ENCODE peak calls at places on chromosomes 13 and 19, in eight cellular contexts. One of them, this sample, is unnamed.

GRCh38 chr13:38875186-38875875 is 115.3 kb downstream of the STOML3 start:
- DNase-seq in HFF-Myc: no peak
- DNase-seq in psoas muscle: no peak
- DNase-seq in AG04450: no peak
- DNase-seq in Peyer's patch: no peak
- DNase-seq in AG10803: no peak
- DNase-seq in dorsolateral prefrontal cortex: no peak
- DNase-seq in neural progenitor cell: no peak
- DNase-seq in this sample: no peak

GRCh38 chr19:31516756-31517155 is 167.5 kb upstream of the TSHZ3 start:
- DNase-seq in HFF-Myc: no peak
- DNase-seq in AG10803: no peak
- DNase-seq in psoas muscle: no peak
- DNase-seq in dorsolateral prefrontal cortex: no peak
- DNase-seq in AG04450: no peak
- DNase-seq in Peyer's patch: no peak
- DNase-seq in neural progenitor cell: no peak
- DNase-seq in this sample: no peak

GRCh38 chr13:31781064-31781463 is 41.7 kb downstream of the RXFP2 start:
- DNase-seq in neural progenitor cell: no peak
- DNase-seq in AG04450: no peak
- DNase-seq in psoas muscle: no peak
- DNase-seq in AG10803: peak; percentile 39
- DNase-seq in Peyer's patch: no peak
- DNase-seq in dorsolateral prefrontal cortex: no peak
- DNase-seq in HFF-Myc: no peak
- DNase-seq in this sample: no peak

GRCh38 chr13:54206601-54207000 is 1178.0 kb downstream of the OLFM4 start:
- DNase-seq in neural progenitor cell: no peak
- DNase-seq in HFF-Myc: no peak
- DNase-seq in psoas muscle: no peak
- DNase-seq in dorsolateral prefrontal cortex: no peak
- DNase-seq in AG10803: no peak
- DNase-seq in AG04450: no peak
- DNase-seq in Peyer's patch: no peak
- DNase-seq in this sample: no peak

GRCh38 chr13:46211116-46211515 is 612 bp upstream of the LRRC63 start:
- DNase-seq in AG10803: no peak
- DNase-seq in dorsolateral prefrontal cortex: no peak
- DNase-seq in neural progenitor cell: no peak
- DNase-seq in AG04450: no peak
- DNase-seq in psoas muscle: no peak
- DNase-seq in Peyer's patch: no peak
- DNase-seq in HFF-Myc: no peak
- DNase-seq in this sample: no peak

GRCh38 chr19:38742296-38742695 is 2.0 kb downstream of the CAPN12 start:
- DNase-seq in neural progenitor cell: no peak
- DNase-seq in Peyer's patch: no peak
- DNase-seq in AG10803: no peak
- DNase-seq in HFF-Myc: no peak
- DNase-seq in psoas muscle: no peak
- DNase-seq in dorsolateral prefrontal cortex: no peak
- DNase-seq in AG04450: no peak
- DNase-seq in this sample: no peak

GRCh38 chr19:43738780-43739211 is 16.0 kb downstream of the SMG9 start:
- DNase-seq in neural progenitor cell: no peak
- DNase-seq in AG10803: no peak
- DNase-seq in Peyer's patch: no peak
- DNase-seq in HFF-Myc: no peak
- DNase-seq in psoas muscle: no peak
- DNase-seq in AG04450: no peak
- DNase-seq in dorsolateral prefrontal cortex: no peak
- DNase-seq in this sample: no peak

GRCh38 chr19:47848871-47849473 is 10.1 kb upstream of the TPRX2 start:
- DNase-seq in neural progenitor cell: peak; percentile 96
- DNase-seq in AG10803: peak; percentile 4
- DNase-seq in dorsolateral prefrontal cortex: no peak
- DNase-seq in psoas muscle: no peak
- DNase-seq in HFF-Myc: no peak
- DNase-seq in Peyer's patch: peak; percentile 19
- DNase-seq in AG04450: no peak
- DNase-seq in this sample: peak; percentile 29

GRCh38 chr13:98206946-98207345 is 29.9 kb upstream of the RNF113B start:
- DNase-seq in AG04450: peak; percentile 89
- DNase-seq in neural progenitor cell: no peak
- DNase-seq in psoas muscle: no peak
- DNase-seq in AG10803: peak; percentile 99
- DNase-seq in Peyer's patch: no peak
- DNase-seq in HFF-Myc: no peak
- DNase-seq in dorsolateral prefrontal cortex: no peak
- DNase-seq in this sample: peak; percentile 94

GRCh38 chr13:66207610-66208009 is 1022.5 kb downstream of the PCDH9 start:
- DNase-seq in psoas muscle: no peak
- DNase-seq in HFF-Myc: no peak
- DNase-seq in dorsolateral prefrontal cortex: no peak
- DNase-seq in AG10803: no peak
- DNase-seq in Peyer's patch: no peak
- DNase-seq in neural progenitor cell: no peak
- DNase-seq in AG04450: no peak
- DNase-seq in this sample: no peak

GRCh38 chr19:8585894-8586750 is 8.9 kb upstream of the MYO1F start:
- DNase-seq in dorsolateral prefrontal cortex: peak; percentile 13
- DNase-seq in psoas muscle: no peak
- DNase-seq in neural progenitor cell: peak; percentile 90
- DNase-seq in AG10803: peak; percentile 22
- DNase-seq in Peyer's patch: peak; percentile 54
- DNase-seq in AG04450: no peak
- DNase-seq in HFF-Myc: no peak
- DNase-seq in this sample: peak; percentile 52

GRCh38 chr19:55940306-55940705 is 7.3 kb upstream of the NLRP8 start:
- DNase-seq in neural progenitor cell: no peak
- DNase-seq in psoas muscle: no peak
- DNase-seq in HFF-Myc: no peak
- DNase-seq in AG04450: no peak
- DNase-seq in Peyer's patch: no peak
- DNase-seq in dorsolateral prefrontal cortex: no peak
- DNase-seq in AG10803: no peak
- DNase-seq in this sample: no peak

GRCh38 chr13:108213946-108214345 is 1.4 kb downstream of the LIG4 start:
- DNase-seq in dorsolateral prefrontal cortex: no peak
- DNase-seq in AG10803: no peak
- DNase-seq in neural progenitor cell: peak; percentile 13
- DNase-seq in AG04450: no peak
- DNase-seq in Peyer's patch: no peak
- DNase-seq in psoas muscle: no peak
- DNase-seq in HFF-Myc: no peak
- DNase-seq in this sample: no peak

GRCh38 chr13:46721054-46721453 is 75.9 kb downstream of the ESD start:
- DNase-seq in AG04450: peak; percentile 16
- DNase-seq in HFF-Myc: peak; percentile 5
- DNase-seq in neural progenitor cell: peak; percentile 62
- DNase-seq in Peyer's patch: peak; percentile 37
- DNase-seq in AG10803: peak; percentile 45
- DNase-seq in psoas muscle: no peak
- DNase-seq in dorsolateral prefrontal cortex: peak; percentile 66
- DNase-seq in this sample: peak; percentile 73

GRCh38 chr13:89393758-89394157 is 1722.6 kb downstream of the SLITRK5 start:
- DNase-seq in dorsolateral prefrontal cortex: no peak
- DNase-seq in Peyer's patch: no peak
- DNase-seq in AG04450: no peak
- DNase-seq in psoas muscle: no peak
- DNase-seq in AG10803: no peak
- DNase-seq in HFF-Myc: no peak
- DNase-seq in neural progenitor cell: no peak
- DNase-seq in this sample: peak; percentile 31

GRCh38 chr13:111184685-111185401 is 69.7 kb downstream of the ARHGEF7 start:
- DNase-seq in dorsolateral prefrontal cortex: no peak
- DNase-seq in AG04450: no peak
- DNase-seq in HFF-Myc: no peak
- DNase-seq in AG10803: no peak
- DNase-seq in psoas muscle: no peak
- DNase-seq in neural progenitor cell: no peak
- DNase-seq in Peyer's patch: peak; percentile 88
- DNase-seq in this sample: peak; percentile 52

GRCh38 chr13:39038569-39038898 is 278 bp downstream of the NHLRC3 start:
- DNase-seq in AG10803: peak; percentile 33
- DNase-seq in dorsolateral prefrontal cortex: no peak
- DNase-seq in Peyer's patch: peak; percentile 44
- DNase-seq in AG04450: no peak
- DNase-seq in psoas muscle: no peak
- DNase-seq in HFF-Myc: no peak
- DNase-seq in neural progenitor cell: no peak
- DNase-seq in this sample: no peak

GRCh38 chr19:13557756-13558398 is 51.6 kb upstream of the CACNA1A start:
- DNase-seq in AG04450: no peak
- DNase-seq in Peyer's patch: no peak
- DNase-seq in neural progenitor cell: peak; percentile 57
- DNase-seq in HFF-Myc: no peak
- DNase-seq in AG10803: no peak
- DNase-seq in dorsolateral prefrontal cortex: peak; percentile 43
- DNase-seq in psoas muscle: no peak
- DNase-seq in this sample: no peak

GRCh38 chr13:75533866-75534265 is 3.8 kb downstream of the COMMD6 start:
- DNase-seq in psoas muscle: no peak
- DNase-seq in dorsolateral prefrontal cortex: no peak
- DNase-seq in HFF-Myc: no peak
- DNase-seq in AG04450: no peak
- DNase-seq in neural progenitor cell: no peak
- DNase-seq in Peyer's patch: no peak
- DNase-seq in AG10803: no peak
- DNase-seq in this sample: peak; percentile 31

GRCh38 chr13:77325371-77325941 is 1.4 kb downstream of the MYCBP2 start:
- DNase-seq in AG04450: no peak
- DNase-seq in dorsolateral prefrontal cortex: no peak
- DNase-seq in HFF-Myc: no peak
- DNase-seq in Peyer's patch: no peak
- DNase-seq in neural progenitor cell: no peak
- DNase-seq in psoas muscle: no peak
- DNase-seq in AG10803: no peak
- DNase-seq in this sample: peak; percentile 27

GRCh38 chr13:25762288-25762687 is 289.5 kb downstream of the SHISA2 start:
- DNase-seq in neural progenitor cell: no peak
- DNase-seq in psoas muscle: no peak
- DNase-seq in HFF-Myc: no peak
- DNase-seq in dorsolateral prefrontal cortex: no peak
- DNase-seq in AG10803: no peak
- DNase-seq in AG04450: no peak
- DNase-seq in Peyer's patch: no peak
- DNase-seq in this sample: no peak
- H3K4me3 ChIP-seq in neural progenitor cell: no peak overlapping the region
- H3K4me3 ChIP-seq in psoas muscle: no peak overlapping the region
- H3K4me3 ChIP-seq in HFF-Myc: no peak overlapping the region
- H3K4me3 ChIP-seq in dorsolateral prefrontal cortex: no peak overlapping the region
- H3K4me3 ChIP-seq in AG10803: no peak overlapping the region
- H3K4me3 ChIP-seq in AG04450: no peak overlapping the region
- H3K4me3 ChIP-seq in Peyer's patch: no peak overlapping the region
- H3K4me3 ChIP-seq in this sample: no peak overlapping the region

GRCh38 chr13:70729369-70729768 is 621.1 kb upstream of the KLHL1 start:
- DNase-seq in neural progenitor cell: no peak
- DNase-seq in AG10803: no peak
- DNase-seq in dorsolateral prefrontal cortex: no peak
- DNase-seq in AG04450: no peak
- DNase-seq in Peyer's patch: no peak
- DNase-seq in psoas muscle: no peak
- DNase-seq in HFF-Myc: no peak
- DNase-seq in this sample: peak; percentile 4

GRCh38 chr13:70723732-70724131 is 615.5 kb upstream of the KLHL1 start:
- DNase-seq in AG10803: no peak
- DNase-seq in AG04450: no peak
- DNase-seq in HFF-Myc: no peak
- DNase-seq in dorsolateral prefrontal cortex: no peak
- DNase-seq in neural progenitor cell: no peak
- DNase-seq in Peyer's patch: no peak
- DNase-seq in psoas muscle: no peak
- DNase-seq in this sample: peak; percentile 57
- TF ChIP-seq CTCF in AG10803: no peak
- TF ChIP-seq CTCF in AG04450: peak; percentile 34
- TF ChIP-seq CTCF in HFF-Myc: no peak
- TF ChIP-seq CTCF in dorsolateral prefrontal cortex: no peak
- TF ChIP-seq CTCF in neural progenitor cell: peak; percentile 51
- TF ChIP-seq CTCF in Peyer's patch: no peak
- TF ChIP-seq CTCF in psoas muscle: no peak
- TF ChIP-seq CTCF in this sample: peak; percentile 50

DNA sequence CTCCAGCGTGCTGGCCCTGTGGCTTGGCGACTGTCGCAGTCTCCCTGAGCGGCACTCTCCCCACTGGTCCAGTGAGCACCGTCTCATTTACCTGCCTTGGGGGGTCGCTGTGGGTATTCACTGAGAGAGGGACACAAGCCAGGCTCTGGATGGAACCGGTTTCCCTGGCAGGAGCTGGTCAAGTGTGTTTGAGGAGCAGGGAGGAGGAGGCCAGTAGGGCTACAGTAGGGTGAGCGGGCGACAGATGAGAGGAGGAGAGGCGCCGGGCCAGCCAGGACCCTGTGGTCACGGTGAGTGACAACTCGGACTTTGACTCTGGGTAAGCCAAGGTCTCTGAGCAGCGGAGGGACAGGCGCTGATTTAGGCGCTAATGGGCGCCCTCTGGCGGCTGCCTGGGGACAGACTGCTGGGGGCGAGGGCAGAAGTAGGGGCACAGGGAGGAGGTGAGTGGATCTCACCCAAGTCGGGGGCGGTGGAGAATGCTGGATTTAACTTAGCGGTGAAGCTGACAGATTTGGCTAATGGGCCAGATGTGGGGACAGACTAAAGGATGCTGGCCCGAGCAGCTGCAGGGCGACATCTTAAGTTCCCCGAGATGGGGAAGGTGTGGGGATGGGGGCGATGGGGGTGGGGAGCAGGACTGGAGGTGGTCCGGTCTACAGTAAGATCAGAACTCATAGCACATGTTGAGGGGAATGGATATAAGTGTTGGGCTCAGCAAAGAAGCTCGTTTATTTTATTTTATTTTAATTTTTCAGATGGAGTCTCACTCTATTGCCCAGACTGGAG is 4.7 kb upstream of the PRMT1 start:
- DNase-seq in dorsolateral prefrontal cortex: peak; percentile 68
- DNase-seq in neural progenitor cell: peak; percentile 92
- DNase-seq in AG10803: peak; percentile 56
- DNase-seq in Peyer's patch: peak; percentile 68
- DNase-seq in psoas muscle: peak; percentile 89
- DNase-seq in AG04450: no peak
- DNase-seq in HFF-Myc: no peak
- DNase-seq in this sample: peak; percentile 72
- H3K4me3 ChIP-seq in dorsolateral prefrontal cortex: no peak overlapping the region
- H3K4me3 ChIP-seq in neural progenitor cell: peak overlapping the region; percentile 33
- H3K4me3 ChIP-seq in AG10803: no peak overlapping the region
- H3K4me3 ChIP-seq in Peyer's patch: no peak overlapping the region
- H3K4me3 ChIP-seq in psoas muscle: no peak overlapping the region
- H3K4me3 ChIP-seq in AG04450: no peak overlapping the region
- H3K4me3 ChIP-seq in HFF-Myc: no peak overlapping the region
- H3K4me3 ChIP-seq in this sample: peak overlapping the region; percentile 43

DNA sequence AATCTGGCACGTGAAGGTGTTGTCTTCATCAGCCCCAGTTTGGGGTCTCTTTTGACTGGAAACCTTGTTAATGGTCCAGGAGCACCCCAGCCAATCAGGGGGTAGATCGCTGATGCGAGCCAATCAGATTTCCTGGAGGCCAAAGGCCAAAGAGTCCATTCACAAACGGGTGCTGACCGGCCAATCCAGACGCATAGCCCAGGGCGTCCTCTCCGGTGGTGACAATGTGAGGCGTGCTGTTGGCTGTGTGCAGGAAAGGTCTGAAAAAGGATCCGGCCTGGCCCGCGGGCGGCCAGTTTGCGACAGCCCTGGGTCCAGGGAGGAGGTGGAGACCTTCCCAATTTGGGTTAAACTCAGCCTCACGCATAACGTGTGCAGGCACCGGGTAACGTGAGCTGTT is 3.1 kb downstream of the MAST3 start:
- DNase-seq in AG04450: no peak
- DNase-seq in HFF-Myc: no peak
- DNase-seq in dorsolateral prefrontal cortex: peak; percentile 59
- DNase-seq in Peyer's patch: no peak
- DNase-seq in psoas muscle: no peak
- DNase-seq in neural progenitor cell: peak; percentile 91
- DNase-seq in AG10803: no peak
- DNase-seq in this sample: peak; percentile 20
- TF ChIP-seq CTCF in AG04450: no peak
- TF ChIP-seq CTCF in HFF-Myc: no peak
- TF ChIP-seq CTCF in dorsolateral prefrontal cortex: no peak
- TF ChIP-seq CTCF in Peyer's patch: no peak
- TF ChIP-seq CTCF in psoas muscle: no peak
- TF ChIP-seq CTCF in neural progenitor cell: no peak
- TF ChIP-seq CTCF in AG10803: no peak
- TF ChIP-seq CTCF in this sample: no peak